ENCODE peak calls at places on chromosomes 4 and X, in seven cellular contexts. Q is tibial artery; M is CD8-positive, alpha-beta T cell; W is uterus; L is keratinocyte; B is K562; C is CD4-positive, alpha-beta memory T cell. S is an unnamed sample.

GRCh38 chrX:819684-820083 is 189.1 kb downstream of the SHOX start:
- DNase-seq in Q (no peak), M (no peak), W (no peak), L (no peak), B (no peak), C (no peak), S (no peak)

GRCh38 chr4:176309772-176310171 is 10.0 kb upstream of the SPCS3 start:
- DNase-seq in Q (no peak), M (no peak), W (no peak), L (no peak), B (no peak), C (no peak), S (no peak)

GRCh38 chr4:113610542-113610941 is 151.0 kb downstream of the CAMK2D start:
- DNase-seq in Q (no peak), M (no peak), W (no peak), L (no peak), B (no peak), C (no peak), S (no peak)

GRCh38 chr4:89158884-89159503 is 47.7 kb downstream of the TIGD2 start:
- DNase-seq in Q (no peak), M (no peak), W (no peak), L (no peak), B (peak; percentile 25), C (peak; percentile 39), S (no peak)

GRCh38 chrX:124690495-124690894 is 344.1 kb downstream of the SH2D1A start:
- DNase-seq in Q (no peak), M (no peak), W (no peak), L (peak; percentile 13), B (no peak), C (no peak), S (no peak)

GRCh38 chr4:95470622-95471021 is 78.2 kb downstream of the UNC5C start:
- DNase-seq in Q (no peak), M (no peak), W (no peak), L (no peak), B (no peak), C (no peak), S (no peak)

GRCh38 chr4:76624271-76624681 is 189.2 kb downstream of the SHROOM3 start:
- DNase-seq in Q (peak; percentile 79), M (no peak), W (peak; percentile 52), L (no peak), B (no peak), C (no peak), S (no peak)

GRCh38 chr4:112266823-112267222 is 18.9 kb downstream of the TIFA start:
- DNase-seq in Q (no peak), M (no peak), W (no peak), L (no peak), B (peak; percentile 28), C (no peak), S (no peak)

GRCh38 chr4:88674989-88675388 is 22.6 kb downstream of the NAP1L5 start:
- DNase-seq in Q (no peak), M (no peak), W (no peak), L (no peak), B (no peak), C (no peak), S (no peak)

GRCh38 chr4:20418865-20419451 is 167.3 kb downstream of the SLIT2 start:
- DNase-seq in Q (no peak), M (no peak), W (no peak), L (no peak), B (no peak), C (peak; percentile 29), S (no peak)

GRCh38 chr4:137390707-137391106 is 141.6 kb downstream of the PCDH18 start:
- DNase-seq in Q (no peak), M (no peak), W (no peak), L (no peak), B (no peak), C (no peak), S (no peak)

GRCh38 chrX:70254909-70255308 is 5.1 kb downstream of the P2RY4 start:
- DNase-seq in Q (no peak), M (no peak), W (no peak), L (no peak), B (no peak), C (no peak), S (no peak)

GRCh38 chr4:173878701-173879100 is 348.7 kb upstream of the HAND2 start:
- DNase-seq in Q (no peak), M (no peak), W (peak; percentile 69), L (no peak), B (peak; percentile 6), C (no peak), S (no peak)

GRCh38 chr4:4694296-4694772 is 152.5 kb upstream of the STX18 start:
- DNase-seq in Q (peak; percentile 27), M (no peak), W (no peak), L (no peak), B (peak; percentile 37), C (no peak), S (no peak)

GRCh38 chrX:125205084-125205917 is 114.4 kb upstream of the TEX13C start:
- DNase-seq in Q (peak; percentile 55), M (no peak), W (peak; percentile 57), L (no peak), B (no peak), C (no peak), S (no peak)

GRCh38 chrX:51272638-51273037 is 60.0 kb upstream of the NUDT10 start:
- DNase-seq in Q (no peak), M (no peak), W (no peak), L (no peak), B (no peak), C (no peak), S (no peak)

GRCh38 chr4:7094931-7095330 is 27.1 kb upstream of the GRPEL1 start:
- DNase-seq in Q (no peak), M (no peak), W (no peak), L (no peak), B (no peak), C (no peak), S (no peak)

GRCh38 chr4:82833696-82834313 is 35.2 kb upstream of the SCD5 start:
- DNase-seq in Q (no peak), M (no peak), W (no peak), L (no peak), B (no peak), C (no peak), S (no peak)

GRCh38 chrX:30153881-30154260 is 61.5 kb upstream of the MAGEB2 start:
- DNase-seq in Q (no peak), M (no peak), W (no peak), L (no peak), B (no peak), C (no peak), S (no peak)

GRCh38 chr4:92339671-92340070 is 35.9 kb downstream of the GRID2 start:
- DNase-seq in Q (no peak), M (no peak), W (no peak), L (no peak), B (no peak), C (no peak), S (no peak)

GRCh38 chr4:6393544-6394475 is 78.6 kb downstream of the PPP2R2C start:
- DNase-seq in Q (no peak), M (no peak), W (no peak), L (no peak), B (no peak), C (no peak), S (no peak)

GRCh38 chrX:72477787-72478186 is 94.9 kb downstream of the HDAC8 start:
- DNase-seq in Q (no peak), M (no peak), W (no peak), L (no peak), B (no peak), C (no peak), S (no peak)

GRCh38 chrX:69616520-69617203 is 749 bp downstream of the EDA start:
- DNase-seq in Q (peak; percentile 20), M (no peak), W (peak; percentile 35), L (no peak), B (no peak), C (no peak), S (peak; percentile 1)

GRCh38 chr4:169185133-169185956 is 85.4 kb downstream of the SH3RF1 start:
- DNase-seq in Q (no peak), M (no peak), W (no peak), L (no peak), B (no peak), C (no peak), S (no peak)

GRCh38 chrX:108299101-108299591 is 139.1 kb downstream of the COL4A6 start:
- DNase-seq in Q (no peak), M (no peak), W (no peak), L (no peak), B (no peak), C (no peak), S (no peak)

GRCh38 chr4:78845469-78845868 is 69.3 kb downstream of the BMP2K start:
- DNase-seq in Q (no peak), M (no peak), W (no peak), L (no peak), B (no peak), C (no peak), S (no peak)

GRCh38 chr4:123262080-123262479 is 134.5 kb upstream of the SPRY1 start:
- DNase-seq in Q (no peak), M (no peak), W (no peak), L (no peak), B (no peak), C (no peak), S (no peak)

GRCh38 chr4:5890063-5890727 is 2.7 kb downstream of the CRMP1 start:
- DNase-seq in Q (no peak), M (no peak), W (no peak), L (no peak), B (no peak), C (no peak), S (no peak)

GRCh38 chr4:10185518-10186227 is 69.1 kb upstream of the WDR1 start:
- DNase-seq in Q (no peak), M (no peak), W (no peak), L (no peak), B (peak; percentile 84), C (no peak), S (no peak)

GRCh38 chrX:129654652-129655546 is at the start of gene APLN:
- DNase-seq in Q (peak; percentile 30), M (no peak), W (peak; percentile 40), L (no peak), B (peak; percentile 38), C (no peak), S (no peak)

GRCh38 chrX:153667931-153668396 is 5.6 kb downstream of the PNCK start:
- DNase-seq in Q (peak; percentile 72), M (peak; percentile 60), W (peak; percentile 77), L (no peak), B (peak; percentile 72), C (peak; percentile 65), S (peak; percentile 69)
- H3K27ac ChIP-seq in Q (no peak overlapping the region), M (no peak overlapping the region), W (no peak overlapping the region), L (no peak overlapping the region), B (no peak overlapping the region), C (no peak overlapping the region), S (no peak overlapping the region)

GRCh38 chr4:163271555-163272127 is 60.8 kb downstream of the NPY1R start:
- DNase-seq in Q (no peak), M (no peak), W (no peak), L (no peak), B (no peak), C (no peak), S (no peak)
- H3K36me3 ChIP-seq in Q (no peaks in the 10 kb centered on the region), M (no peaks in the 10 kb centered on the region), W (no peaks in the 10 kb centered on the region), L (no peaks in the 10 kb centered on the region), B (no peaks in the 10 kb centered on the region), C (no peaks in the 10 kb centered on the region), S (no peaks in the 10 kb centered on the region)

GRCh38 chrX:153879741-153880439 is 6.1 kb downstream of the L1CAM start:
- DNase-seq in Q (no peak), M (no peak), W (no peak), L (no peak), B (no peak), C (no peak), S (no peak)
- H3K4me3 ChIP-seq in Q (no peak overlapping the region), M (no peak overlapping the region), W (no peak overlapping the region), L (no peak overlapping the region), B (no peak overlapping the region), C (no peak overlapping the region), S (no peak overlapping the region)

GRCh38 chrX:154733072-154733425 is 17.8 kb downstream of the GAB3 start:
- DNase-seq in Q (no peak), M (no peak), W (no peak), L (no peak), B (no peak), C (no peak), S (no peak)
- H3K27ac ChIP-seq in Q (peak overlapping the region; percentile 47), M (no peak overlapping the region), W (peak overlapping the region; percentile 73), L (no peak overlapping the region), B (no peak overlapping the region), C (peak overlapping the region; percentile 46), S (peak overlapping the region; percentile 82)

S was measured in CD8-positive, alpha-beta memory T cell.